ENCODE peak calls at places on chromosome 20, in eight cellular contexts. A is psoas muscle; I is iPS DF 6.9; U is CD8-positive, alpha-beta memory T cell; G is AG04450; N is CD8-positive, alpha-beta T cell; Y is IMR-90; M is heart right ventricle. Z is an unnamed sample.

GRCh38 chr20:24698706-24699206 is 229.3 kb downstream of the SYNDIG1 start:
- DNase-seq in U (no peak), N (no peak), I (no peak), A (no peak), G (no peak), M (no peak), Y (no peak), Z (no peak)

GRCh38 chr20:23446505-23446904 is 6.2 kb downstream of the CST11 start:
- DNase-seq in M (peak), G (no peak), Y (peak), A (peak), U (no peak), I (peak), N (no peak), Z (peak)

GRCh38 chr20:47432251-47433210 is 69.2 kb upstream of the NCOA3 start:
- DNase-seq in M (no peak), U (no peak), G (no peak), Y (peak), N (no peak), A (no peak), I (no peak), Z (no peak)

GRCh38 chr20:60035486-60035885 is 77.3 kb downstream of the CDH26 start:
- DNase-seq in G (no peak), Y (no peak), A (no peak), U (no peak), M (no peak), N (no peak), I (no peak), Z (no peak)

GRCh38 chr20:19114410-19114809 is 98.0 kb upstream of the SLC24A3 start:
- DNase-seq in U (no peak), G (no peak), Y (no peak), I (no peak), A (no peak), M (no peak), N (no peak), Z (no peak)

GRCh38 chr20:51331466-51331865 is 211.1 kb downstream of the NFATC2 start:
- DNase-seq in Y (peak), N (no peak), A (peak), U (no peak), G (no peak), M (no peak), I (no peak), Z (no peak)

GRCh38 chr20:50680106-50680960 is 11.0 kb downstream of the RIPOR3 start:
- DNase-seq in G (no peak), Y (no peak), U (no peak), N (no peak), A (peak), M (no peak), I (no peak), Z (no peak)

GRCh38 chr20:37850724-37851123 is 52.2 kb upstream of the VSTM2L start:
- DNase-seq in Y (peak), M (no peak), N (no peak), U (no peak), I (no peak), G (no peak), A (no peak), Z (no peak)

GRCh38 chr20:41631826-41632225 is 13.6 kb upstream of the CHD6 start:
- DNase-seq in M (peak), A (peak), N (no peak), U (no peak), I (no peak), Y (peak), G (no peak), Z (no peak)

GRCh38 chr20:53736122-53736756 is 142.6 kb upstream of the ZNF217 start:
- DNase-seq in Y (no peak), I (no peak), U (no peak), M (no peak), G (no peak), N (no peak), A (no peak), Z (no peak)

GRCh38 chr20:50958733-50959542 is at the start of gene MOCS3:
- DNase-seq in M (peak), I (peak), A (peak), G (peak), U (peak), Y (peak), N (peak), Z (no peak)

GRCh38 chr20:57025666-57026065 is 240.8 kb downstream of the BMP7 start:
- DNase-seq in U (no peak), A (no peak), I (no peak), M (no peak), Y (no peak), N (no peak), G (no peak), Z (no peak)

GRCh38 chr20:58645277-58645968 is 5.7 kb upstream of the STX16 start:
- DNase-seq in U (no peak), Y (peak), G (no peak), A (no peak), I (no peak), N (no peak), M (no peak), Z (no peak)

GRCh38 chr20:41183831-41184230 is 46.5 kb downstream of the PLCG1 start:
- DNase-seq in A (no peak), M (no peak), I (no peak), G (no peak), U (no peak), N (no peak), Y (no peak), Z (no peak)

GRCh38 chr20:34954905-34955231 is 738 bp downstream of the GSS start:
- DNase-seq in G (no peak), N (no peak), U (no peak), M (peak), I (no peak), Y (peak), A (peak), Z (no peak)

GRCh38 chr20:34074101-34074760 is 37.8 kb downstream of the EIF2S2 start:
- DNase-seq in I (no peak), Y (peak), G (no peak), M (no peak), N (no peak), A (no peak), U (no peak), Z (no peak)

GRCh38 chr20:57620274-57620990 is at the start of gene ZBP1:
- DNase-seq in Y (no peak), N (no peak), U (peak), M (no peak), I (no peak), A (no peak), G (no peak), Z (no peak)

GRCh38 chr20:31580706-31581105 is 24.4 kb upstream of the ID1 start:
- DNase-seq in U (no peak), G (no peak), Y (no peak), I (no peak), M (no peak), N (no peak), A (no peak), Z (no peak)

GRCh38 chr20:10649817-10650200 is 24.0 kb downstream of the JAG1 start:
- DNase-seq in Y (no peak), N (no peak), A (no peak), I (no peak), G (no peak), U (no peak), M (no peak), Z (no peak)

GRCh38 chr20:58072695-58073671 is 155.5 kb downstream of the ANKRD60 start:
- DNase-seq in M (no peak), I (no peak), N (no peak), U (no peak), Y (no peak), A (no peak), G (no peak), Z (no peak)

GRCh38 chr20:47905628-47906487 is 120.6 kb upstream of the SULF2 start:
- DNase-seq in U (no peak), Y (no peak), G (no peak), I (no peak), M (no peak), N (no peak), A (no peak), Z (no peak)

GRCh38 chr20:48052492-48052870 is 267.2 kb upstream of the SULF2 start:
- DNase-seq in N (no peak), A (no peak), I (no peak), Y (no peak), U (no peak), M (no peak), G (no peak), Z (no peak)

GRCh38 chr20:47551841-47552240 is 50.2 kb downstream of the NCOA3 start:
- DNase-seq in G (no peak), I (no peak), M (no peak), N (no peak), U (no peak), Y (no peak), A (no peak), Z (no peak)

GRCh38 chr20:54668271-54669053 is 193.1 kb downstream of the DOK5 start:
- DNase-seq in N (peak), G (no peak), U (no peak), I (no peak), A (no peak), Y (peak), M (no peak), Z (no peak)

GRCh38 chr20:44479643-44480042 is 4.0 kb downstream of the TTPAL start:
- DNase-seq in G (no peak), N (no peak), M (no peak), A (no peak), U (no peak), Y (no peak), I (no peak), Z (no peak)

GRCh38 chr20:25989196-25989595 is 292.5 kb upstream of the ZNF337 start:
- DNase-seq in M (no peak), I (no peak), A (no peak), U (no peak), N (no peak), G (no peak), Y (no peak), Z (no peak)

GRCh38 chr20:51586005-51586440 is 43.5 kb upstream of the NFATC2 start:
- DNase-seq in Y (peak), N (no peak), I (no peak), U (no peak), M (no peak), G (no peak), A (no peak), Z (no peak)

GRCh38 chr20:14553774-14554524 is 216.5 kb upstream of the FLRT3 start:
- DNase-seq in I (no peak), Y (peak), M (no peak), A (peak), U (no peak), N (no peak), G (no peak), Z (no peak)

GRCh38 chr20:36270744-36271638 is 34.7 kb downstream of the AAR2 start:
- DNase-seq in Y (no peak), G (no peak), N (no peak), I (no peak), M (no peak), U (no peak), A (no peak), Z (no peak)

GRCh38 chr20:36266189-36266588 is 29.9 kb downstream of the AAR2 start:
- DNase-seq in N (no peak), G (no peak), I (no peak), A (no peak), Y (no peak), M (no peak), U (no peak), Z (no peak)

GRCh38 chr20:36269507-36269906 is 33.2 kb downstream of the AAR2 start:
- DNase-seq in N (no peak), U (no peak), Y (no peak), I (no peak), A (no peak), M (no peak), G (no peak), Z (no peak)

GRCh38 chr20:36267605-36268500 is 31.6 kb downstream of the AAR2 start:
- DNase-seq in N (no peak), I (no peak), U (no peak), Y (no peak), M (no peak), A (no peak), G (no peak), Z (no peak)

DNA sequence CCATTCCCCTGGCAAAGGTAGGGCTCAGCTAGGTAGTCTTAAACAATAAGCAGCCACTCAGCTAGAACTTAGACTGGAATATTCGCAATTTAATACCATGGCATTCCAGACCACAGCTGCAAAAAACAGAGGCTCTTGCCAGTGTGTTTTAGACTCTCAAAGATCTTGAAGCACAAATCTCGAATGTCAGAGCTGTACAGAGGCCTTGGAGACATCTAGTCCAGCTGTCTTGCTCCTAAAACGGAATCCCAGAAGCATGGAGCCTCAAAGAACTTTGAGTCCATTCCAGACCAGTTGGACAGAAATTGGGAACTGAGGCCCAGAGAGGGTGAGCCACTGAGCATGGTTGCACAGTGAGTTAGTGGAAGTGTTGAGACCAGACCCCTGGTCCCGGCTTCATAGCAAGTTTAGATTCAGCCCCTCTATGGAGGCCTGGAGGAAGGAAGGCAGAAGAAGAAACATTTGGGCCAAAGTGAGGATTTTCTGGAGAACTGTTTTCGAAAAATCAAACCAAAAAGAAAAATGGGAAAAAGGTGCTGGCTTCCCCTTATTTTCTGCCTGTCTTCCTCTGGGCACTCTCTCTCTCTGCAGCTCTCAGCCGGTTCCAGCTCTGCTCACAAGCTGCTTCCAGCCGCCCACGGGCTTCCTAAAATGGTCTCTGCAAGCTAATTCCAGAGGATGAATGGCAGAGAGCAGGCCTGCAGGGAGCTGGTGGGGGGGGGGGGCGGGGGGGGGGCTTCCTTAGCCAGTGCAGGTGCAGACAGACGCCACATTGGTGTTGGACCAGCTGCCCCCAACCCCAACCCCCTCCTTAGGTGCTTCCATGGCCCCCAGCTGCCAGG is 32.4 kb downstream of the AAR2 start:
- DNase-seq in U (no peak), M (no peak), I (no peak), Y (no peak), G (no peak), N (no peak), A (no peak), Z (no peak)
- H3K27ac ChIP-seq in U (no peak), M (no peak), I (no peak), Y (no peak), G (no peak), N (no peak), A (no peak), Z (peak)

GRCh38 chr20:62220666-62221568 is 839 bp upstream of the HRH3 start:
- DNase-seq in M (no peak), U (no peak), A (no peak), N (no peak), I (no peak), Y (no peak), G (no peak), Z (no peak)
- H3K27ac ChIP-seq in M (no peak), U (no peak), A (no peak), N (no peak), I (no peak), Y (no peak), G (no peak), Z (no peak)

GRCh38 chr20:919491-919916 is 3.4 kb upstream of the ANGPT4 start:
- DNase-seq in Y (no peak), N (no peak), A (no peak), G (no peak), U (no peak), I (no peak), M (no peak), Z (no peak)
- H3K27ac ChIP-seq in Y (no peak), N (no peak), A (no peak), G (no peak), U (no peak), I (no peak), M (no peak), Z (no peak)

GRCh38 chr20:17197041-17197440 is 29.8 kb upstream of the PCSK2 start:
- DNase-seq in I (no peak), Y (no peak), U (no peak), N (no peak), M (no peak), G (no peak), A (no peak), Z (no peak)
- H3K27ac ChIP-seq in I (no peak), Y (no peak), U (no peak), N (no peak), M (no peak), G (no peak), A (no peak), Z (no peak)